ENCODE peak calls at places on chromosome 6, in ten cellular contexts. One of them, this sample, is unnamed. For H3K4me1, the result is how much of the 10 kb centered on the place peaks cover.

GRCh38 chr6:16651871-16652270 is 109.4 kb downstream of the ATXN1 start:
- DNase-seq in upper lobe of right lung: no peak
- DNase-seq in tibial artery: no peak
- DNase-seq in fibroblast of lung: no peak
- DNase-seq in CD8-positive, alpha-beta T cell: no peak
- DNase-seq in Peyer's patch: no peak
- DNase-seq in left ventricle myocardium inferior: no peak
- DNase-seq in testis: no peak
- DNase-seq in DND-41: no peak
- DNase-seq in right lobe of liver: no peak
- DNase-seq in this sample: no peak

GRCh38 chr6:159134701-159135364 is 34.4 kb upstream of the FNDC1 start:
- DNase-seq in DND-41: peak
- DNase-seq in right lobe of liver: peak
- DNase-seq in testis: peak
- DNase-seq in left ventricle myocardium inferior: peak
- DNase-seq in fibroblast of lung: peak
- DNase-seq in CD8-positive, alpha-beta T cell: peak
- DNase-seq in upper lobe of right lung: no peak
- DNase-seq in tibial artery: peak
- DNase-seq in Peyer's patch: no peak
- DNase-seq in this sample: peak

GRCh38 chr6:156391379-156391777 is 385.8 kb upstream of the ARID1B start:
- DNase-seq in DND-41: no peak
- DNase-seq in right lobe of liver: no peak
- DNase-seq in left ventricle myocardium inferior: no peak
- DNase-seq in upper lobe of right lung: no peak
- DNase-seq in tibial artery: no peak
- DNase-seq in testis: no peak
- DNase-seq in CD8-positive, alpha-beta T cell: no peak
- DNase-seq in Peyer's patch: no peak
- DNase-seq in fibroblast of lung: no peak
- DNase-seq in this sample: no peak

GRCh38 chr6:26019261-26019845 is 56.8 kb downstream of the TRIM38 start:
- DNase-seq in upper lobe of right lung: no peak
- DNase-seq in CD8-positive, alpha-beta T cell: no peak
- DNase-seq in testis: no peak
- DNase-seq in tibial artery: no peak
- DNase-seq in left ventricle myocardium inferior: no peak
- DNase-seq in DND-41: no peak
- DNase-seq in fibroblast of lung: no peak
- DNase-seq in right lobe of liver: no peak
- DNase-seq in Peyer's patch: no peak
- DNase-seq in this sample: no peak

GRCh38 chr6:16383607-16384206 is 145.3 kb downstream of the GMPR start:
- DNase-seq in testis: no peak
- DNase-seq in DND-41: no peak
- DNase-seq in upper lobe of right lung: no peak
- DNase-seq in Peyer's patch: no peak
- DNase-seq in right lobe of liver: no peak
- DNase-seq in fibroblast of lung: no peak
- DNase-seq in tibial artery: no peak
- DNase-seq in left ventricle myocardium inferior: no peak
- DNase-seq in CD8-positive, alpha-beta T cell: no peak
- DNase-seq in this sample: no peak

GRCh38 chr6:128655978-128656498 is 135.6 kb upstream of the PTPRK start:
- DNase-seq in fibroblast of lung: peak
- DNase-seq in testis: no peak
- DNase-seq in Peyer's patch: no peak
- DNase-seq in left ventricle myocardium inferior: no peak
- DNase-seq in CD8-positive, alpha-beta T cell: no peak
- DNase-seq in right lobe of liver: no peak
- DNase-seq in upper lobe of right lung: no peak
- DNase-seq in DND-41: no peak
- DNase-seq in tibial artery: no peak
- DNase-seq in this sample: no peak

GRCh38 chr6:62371395-62371794 is 85.4 kb upstream of the KHDRBS2 start:
- DNase-seq in left ventricle myocardium inferior: no peak
- DNase-seq in upper lobe of right lung: no peak
- DNase-seq in testis: no peak
- DNase-seq in Peyer's patch: no peak
- DNase-seq in CD8-positive, alpha-beta T cell: no peak
- DNase-seq in right lobe of liver: no peak
- DNase-seq in fibroblast of lung: no peak
- DNase-seq in DND-41: no peak
- DNase-seq in tibial artery: no peak
- DNase-seq in this sample: no peak

GRCh38 chr6:52161689-52162438 is 24.3 kb upstream of the IL17A start:
- DNase-seq in upper lobe of right lung: no peak
- DNase-seq in tibial artery: no peak
- DNase-seq in DND-41: no peak
- DNase-seq in left ventricle myocardium inferior: no peak
- DNase-seq in CD8-positive, alpha-beta T cell: no peak
- DNase-seq in right lobe of liver: no peak
- DNase-seq in fibroblast of lung: no peak
- DNase-seq in testis: no peak
- DNase-seq in Peyer's patch: no peak
- DNase-seq in this sample: no peak

DNA sequence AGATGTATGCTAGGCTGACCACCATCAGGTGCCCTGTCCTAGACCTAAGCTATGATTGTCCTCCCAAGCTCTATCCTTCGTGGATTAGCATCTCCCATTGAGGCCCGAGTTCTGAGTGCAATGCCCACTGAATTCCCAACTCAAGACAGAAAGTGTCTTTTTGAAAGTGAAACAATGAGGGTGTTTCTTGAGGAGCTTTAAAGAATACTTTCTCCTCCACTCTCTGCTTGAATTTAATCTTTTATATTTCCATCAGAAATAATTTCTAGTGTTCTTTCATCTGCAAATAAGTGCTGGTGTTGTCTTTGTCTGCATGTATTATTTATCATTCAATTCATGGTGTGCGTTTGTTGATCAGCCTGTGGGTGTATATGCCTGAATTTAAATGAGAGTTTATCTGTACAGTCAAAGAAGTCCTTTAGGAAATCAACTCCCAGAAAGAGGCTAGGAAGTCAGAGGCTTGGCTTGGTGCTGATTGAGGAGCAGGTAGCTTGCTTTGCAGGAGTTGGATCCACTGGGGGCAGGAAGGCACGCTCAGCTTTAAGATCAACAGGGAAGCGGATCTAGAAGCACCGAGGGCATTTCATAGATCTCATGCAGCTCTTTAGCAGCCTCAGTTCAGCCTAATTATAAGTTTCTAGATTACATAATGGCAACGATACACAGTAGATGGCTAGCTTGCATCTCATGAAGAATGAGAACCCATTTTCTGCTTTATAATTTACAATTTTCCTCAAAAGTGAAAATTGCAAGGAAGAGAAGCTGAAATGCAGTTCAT is 36.0 kb upstream of the CCN6 start:
- DNase-seq in tibial artery: no peak
- DNase-seq in upper lobe of right lung: no peak
- DNase-seq in CD8-positive, alpha-beta T cell: no peak
- DNase-seq in right lobe of liver: no peak
- DNase-seq in left ventricle myocardium inferior: no peak
- DNase-seq in fibroblast of lung: no peak
- DNase-seq in testis: no peak
- DNase-seq in DND-41: no peak
- DNase-seq in Peyer's patch: no peak
- DNase-seq in this sample: no peak
- H3K4me3 ChIP-seq in tibial artery: no peak
- H3K4me3 ChIP-seq in upper lobe of right lung: no peak
- H3K4me3 ChIP-seq in CD8-positive, alpha-beta T cell: no peak
- H3K4me3 ChIP-seq in right lobe of liver: no peak
- H3K4me3 ChIP-seq in left ventricle myocardium inferior: peak
- H3K4me3 ChIP-seq in fibroblast of lung: no peak
- H3K4me3 ChIP-seq in testis: no peak
- H3K4me3 ChIP-seq in DND-41: no peak
- H3K4me3 ChIP-seq in Peyer's patch: no peak
- H3K4me3 ChIP-seq in this sample: no peak

GRCh38 chr6:139982652-139983051 is 608.2 kb upstream of the CITED2 start:
- DNase-seq in right lobe of liver: no peak
- DNase-seq in fibroblast of lung: peak
- DNase-seq in tibial artery: no peak
- DNase-seq in upper lobe of right lung: no peak
- DNase-seq in CD8-positive, alpha-beta T cell: no peak
- DNase-seq in left ventricle myocardium inferior: no peak
- DNase-seq in Peyer's patch: no peak
- DNase-seq in testis: no peak
- DNase-seq in DND-41: no peak
- DNase-seq in this sample: no peak

GRCh38 chr6:139984317-139984716 is 609.9 kb upstream of the CITED2 start:
- DNase-seq in left ventricle myocardium inferior: no peak
- DNase-seq in fibroblast of lung: no peak
- DNase-seq in testis: no peak
- DNase-seq in right lobe of liver: no peak
- DNase-seq in Peyer's patch: no peak
- DNase-seq in DND-41: no peak
- DNase-seq in upper lobe of right lung: no peak
- DNase-seq in tibial artery: no peak
- DNase-seq in CD8-positive, alpha-beta T cell: no peak
- DNase-seq in this sample: no peak

GRCh38 chr6:139985236-139985815 is 610.9 kb upstream of the CITED2 start:
- DNase-seq in Peyer's patch: no peak
- DNase-seq in right lobe of liver: no peak
- DNase-seq in fibroblast of lung: no peak
- DNase-seq in CD8-positive, alpha-beta T cell: no peak
- DNase-seq in tibial artery: no peak
- DNase-seq in upper lobe of right lung: no peak
- DNase-seq in left ventricle myocardium inferior: no peak
- DNase-seq in DND-41: no peak
- DNase-seq in testis: no peak
- DNase-seq in this sample: no peak

GRCh38 chr6:139981810-139982550 is 607.5 kb upstream of the CITED2 start:
- DNase-seq in testis: no peak
- DNase-seq in tibial artery: no peak
- DNase-seq in CD8-positive, alpha-beta T cell: no peak
- DNase-seq in right lobe of liver: no peak
- DNase-seq in Peyer's patch: no peak
- DNase-seq in upper lobe of right lung: no peak
- DNase-seq in left ventricle myocardium inferior: no peak
- DNase-seq in DND-41: no peak
- DNase-seq in fibroblast of lung: peak
- DNase-seq in this sample: no peak

DNA sequence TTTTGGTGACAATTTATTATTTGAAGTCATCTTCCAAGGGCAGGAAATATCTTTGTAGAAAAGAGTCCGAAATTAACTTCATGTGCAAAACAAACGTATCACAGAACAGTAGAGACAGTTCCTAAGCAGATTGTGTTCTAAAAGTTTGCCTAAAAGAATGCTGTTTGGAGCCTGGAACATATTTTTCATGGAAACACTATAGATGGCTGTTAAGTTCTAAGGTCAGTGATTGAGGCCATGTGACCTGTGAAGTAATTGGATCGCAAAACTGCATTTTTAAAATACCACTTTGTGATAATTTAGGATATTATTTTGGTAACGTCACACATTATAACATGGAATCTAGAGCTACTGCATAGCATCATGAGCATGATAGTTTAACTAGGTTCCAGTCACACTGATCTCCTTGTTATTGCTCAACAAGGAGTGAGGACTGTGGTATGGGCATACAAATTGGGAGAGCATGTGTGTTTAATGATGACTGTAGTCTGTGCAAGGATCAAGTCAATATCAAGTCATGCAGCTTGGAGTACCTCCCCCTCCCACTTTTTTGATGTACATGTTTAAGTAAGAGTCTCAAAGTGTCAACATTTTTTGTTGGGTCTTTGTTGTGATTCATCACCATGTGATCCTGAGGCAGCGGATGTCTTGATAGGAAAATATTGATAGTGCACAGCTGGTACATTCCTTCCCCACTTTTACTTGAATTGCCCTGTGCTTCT is 609.3 kb upstream of the CITED2 start:
- DNase-seq in testis: no peak
- DNase-seq in fibroblast of lung: peak
- DNase-seq in left ventricle myocardium inferior: no peak
- DNase-seq in right lobe of liver: no peak
- DNase-seq in CD8-positive, alpha-beta T cell: no peak
- DNase-seq in DND-41: no peak
- DNase-seq in Peyer's patch: no peak
- DNase-seq in upper lobe of right lung: no peak
- DNase-seq in tibial artery: no peak
- DNase-seq in this sample: no peak
- H3K4me1 ChIP-seq in testis: under half
- H3K4me1 ChIP-seq in fibroblast of lung: under half
- H3K4me1 ChIP-seq in left ventricle myocardium inferior: half or more
- H3K4me1 ChIP-seq in right lobe of liver: under half
- H3K4me1 ChIP-seq in CD8-positive, alpha-beta T cell: under half
- H3K4me1 ChIP-seq in DND-41: under half
- H3K4me1 ChIP-seq in Peyer's patch: under half
- H3K4me1 ChIP-seq in upper lobe of right lung: under half
- H3K4me1 ChIP-seq in tibial artery: under half
- H3K4me1 ChIP-seq in this sample: under half

DNA sequence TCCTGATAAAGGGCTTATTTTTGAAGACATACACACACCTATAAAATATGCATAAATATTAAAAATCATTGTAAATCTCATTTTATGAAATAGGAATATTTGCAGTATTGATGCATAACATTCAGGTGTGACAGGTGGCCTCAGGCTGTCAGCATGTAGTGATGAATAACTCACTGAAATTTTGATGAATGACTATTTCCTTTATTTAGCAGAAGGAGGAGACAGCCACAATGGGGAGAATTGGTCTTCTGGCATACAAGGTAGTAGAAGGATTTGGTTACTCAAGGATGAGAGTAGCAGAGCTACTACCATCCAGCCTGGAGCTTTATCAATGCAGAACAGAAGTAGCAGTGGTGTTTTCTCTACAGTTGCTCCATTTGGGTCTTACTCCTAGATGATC is 47.2 kb downstream of the RGS17 start:
- DNase-seq in DND-41: no peak
- DNase-seq in tibial artery: no peak
- DNase-seq in upper lobe of right lung: no peak
- DNase-seq in right lobe of liver: no peak
- DNase-seq in testis: no peak
- DNase-seq in Peyer's patch: no peak
- DNase-seq in fibroblast of lung: no peak
- DNase-seq in left ventricle myocardium inferior: no peak
- DNase-seq in CD8-positive, alpha-beta T cell: no peak
- DNase-seq in this sample: no peak
- H3K27ac ChIP-seq in DND-41: no peak
- H3K27ac ChIP-seq in tibial artery: no peak
- H3K27ac ChIP-seq in upper lobe of right lung: no peak
- H3K27ac ChIP-seq in right lobe of liver: no peak
- H3K27ac ChIP-seq in testis: no peak
- H3K27ac ChIP-seq in Peyer's patch: no peak
- H3K27ac ChIP-seq in fibroblast of lung: no peak
- H3K27ac ChIP-seq in left ventricle myocardium inferior: no peak
- H3K27ac ChIP-seq in CD8-positive, alpha-beta T cell: no peak
- H3K27ac ChIP-seq in this sample: no peak

GRCh38 chr6:163418273-163419029 is 3.9 kb downstream of the QKI start:
- DNase-seq in fibroblast of lung: no peak
- DNase-seq in Peyer's patch: no peak
- DNase-seq in testis: no peak
- DNase-seq in tibial artery: no peak
- DNase-seq in DND-41: no peak
- DNase-seq in right lobe of liver: no peak
- DNase-seq in CD8-positive, alpha-beta T cell: no peak
- DNase-seq in upper lobe of right lung: no peak
- DNase-seq in left ventricle myocardium inferior: no peak
- DNase-seq in this sample: no peak

GRCh38 chr6:163417595-163417994 is 3.1 kb downstream of the QKI start:
- DNase-seq in Peyer's patch: no peak
- DNase-seq in CD8-positive, alpha-beta T cell: no peak
- DNase-seq in fibroblast of lung: no peak
- DNase-seq in testis: no peak
- DNase-seq in left ventricle myocardium inferior: no peak
- DNase-seq in DND-41: no peak
- DNase-seq in right lobe of liver: no peak
- DNase-seq in upper lobe of right lung: no peak
- DNase-seq in tibial artery: no peak
- DNase-seq in this sample: no peak

GRCh38 chr6:163419413-163420314 is 5.1 kb downstream of the QKI start:
- DNase-seq in CD8-positive, alpha-beta T cell: no peak
- DNase-seq in Peyer's patch: no peak
- DNase-seq in upper lobe of right lung: no peak
- DNase-seq in tibial artery: no peak
- DNase-seq in left ventricle myocardium inferior: no peak
- DNase-seq in testis: no peak
- DNase-seq in right lobe of liver: no peak
- DNase-seq in DND-41: no peak
- DNase-seq in fibroblast of lung: peak
- DNase-seq in this sample: no peak

GRCh38 chr6:163422574-163422973 is 8.1 kb downstream of the QKI start:
- DNase-seq in upper lobe of right lung: no peak
- DNase-seq in Peyer's patch: no peak
- DNase-seq in DND-41: no peak
- DNase-seq in left ventricle myocardium inferior: no peak
- DNase-seq in CD8-positive, alpha-beta T cell: no peak
- DNase-seq in tibial artery: no peak
- DNase-seq in fibroblast of lung: no peak
- DNase-seq in right lobe of liver: no peak
- DNase-seq in testis: no peak
- DNase-seq in this sample: no peak

DNA sequence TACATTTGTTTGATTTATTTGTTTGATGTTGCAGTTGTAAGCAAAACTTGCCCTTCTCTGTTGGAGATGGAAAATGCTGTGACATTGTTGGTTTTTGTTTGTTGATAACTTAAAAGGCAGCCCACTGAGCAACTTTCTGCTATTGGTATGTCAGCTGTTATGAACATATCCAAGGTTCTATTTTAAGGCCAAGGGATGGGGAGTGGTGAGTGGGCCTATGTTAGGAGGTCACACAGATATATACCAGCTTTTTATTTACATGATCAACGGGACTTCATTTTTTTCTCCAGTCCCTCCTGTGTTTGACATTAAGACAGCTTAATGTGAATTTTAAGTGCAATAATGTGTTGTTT is 5.8 kb downstream of the QKI start:
- DNase-seq in upper lobe of right lung: no peak
- DNase-seq in right lobe of liver: no peak
- DNase-seq in fibroblast of lung: peak
- DNase-seq in CD8-positive, alpha-beta T cell: no peak
- DNase-seq in left ventricle myocardium inferior: no peak
- DNase-seq in tibial artery: no peak
- DNase-seq in Peyer's patch: no peak
- DNase-seq in testis: no peak
- DNase-seq in DND-41: no peak
- DNase-seq in this sample: no peak
- H3K4me3 ChIP-seq in upper lobe of right lung: peak
- H3K4me3 ChIP-seq in right lobe of liver: no peak
- H3K4me3 ChIP-seq in fibroblast of lung: peak
- H3K4me3 ChIP-seq in CD8-positive, alpha-beta T cell: no peak
- H3K4me3 ChIP-seq in left ventricle myocardium inferior: peak
- H3K4me3 ChIP-seq in tibial artery: peak
- H3K4me3 ChIP-seq in Peyer's patch: no peak
- H3K4me3 ChIP-seq in testis: no peak
- H3K4me3 ChIP-seq in DND-41: no peak
- H3K4me3 ChIP-seq in this sample: peak

This sample was measured in stomach.